ENCODE peak calls at places on chromosomes 5 and 9, in five cellular contexts. M is cerebellar cortex, R is T-helper 2 cell, U is NCI-H146, S is upper lobe of right lung. G is an unnamed sample.
A peak's percentile ranks its signal among the peaks of the same experiment; 100 is the strongest.

GRCh38 chr9:82645591-82645990 is 417.4 kb downstream of the RASEF start:
- DNase-seq in R (no peak), S (no peak), U (no peak), M (peak; percentile 0), G (no peak)

GRCh38 chr5:143164557-143164956 is 238.9 kb downstream of the NR3C1 start:
- DNase-seq in M (no peak), U (no peak), S (no peak), R (no peak), G (no peak)

GRCh38 chr9:80789831-80790230 is 899.5 kb downstream of the TLE1 start:
- DNase-seq in U (no peak), R (no peak), S (no peak), M (peak; percentile 40), G (no peak)

GRCh38 chr5:588406-588995 is 23.6 kb upstream of the CEP72 start:
- DNase-seq in S (peak; percentile 39), R (no peak), U (no peak), M (no peak), G (no peak)

GRCh38 chr5:178413992-178414391 is 176.2 kb downstream of the COL23A1 start:
- DNase-seq in U (no peak), M (no peak), R (no peak), S (no peak), G (no peak)

GRCh38 chr5:113204525-113205161 is 228.0 kb downstream of the DCP2 start:
- DNase-seq in U (no peak), M (peak; percentile 12), S (no peak), R (no peak), G (no peak)

GRCh38 chr9:96883922-96884321 is 29.6 kb upstream of the ZNF782 start:
- DNase-seq in U (no peak), M (no peak), R (no peak), S (no peak), G (no peak)

GRCh38 chr9:84139296-84140100 is 158.9 kb downstream of the RMI1 start:
- DNase-seq in U (no peak), R (no peak), S (no peak), M (peak; percentile 80), G (peak; percentile 56)

GRCh38 chr9:94210616-94211603 is 48.2 kb upstream of the ZNF169 start:
- DNase-seq in S (no peak), U (no peak), M (no peak), R (no peak), G (no peak)

GRCh38 chr9:107161338-107161737 is 121.7 kb upstream of the RAD23B start:
- DNase-seq in M (no peak), U (peak; percentile 88), R (no peak), S (no peak), G (no peak)

G was measured in NCI-H2081 treated with DMSO at 0.1 percent for 48 hours.